ENCODE peak calls at places on chromosomes 13 and 19, in ten cellular contexts. D, B, X, T, Y, J, K, S, U and F are unnamed samples.
A peak's percentile ranks its signal among the peaks of the same experiment; 100 is the strongest.

GRCh38 chr13:60112771-60113170 is 51.0 kb downstream of the DIAPH3 start:
- DNase-seq in D (no peak), B (no peak), X (no peak), T (no peak), Y (no peak), J (no peak), K (no peak), S (peak; percentile 69), U (no peak), F (no peak)

GRCh38 chr19:18637644-18638630 is 1.1 kb downstream of the KLHL26 start:
- DNase-seq in D (no peak), B (no peak), X (no peak), T (no peak), Y (peak; percentile 57), J (peak; percentile 76), K (no peak), S (no peak), U (no peak), F (no peak)

GRCh38 chr13:91701975-91702374 is 303.6 kb downstream of the GPC5 start:
- DNase-seq in D (no peak), B (no peak), X (no peak), T (no peak), Y (no peak), J (no peak), K (no peak), S (no peak), U (no peak), F (no peak)

GRCh38 chr19:4801085-4801619 is 9.6 kb downstream of the FEM1A start:
- DNase-seq in D (no peak), B (no peak), X (no peak), T (no peak), Y (no peak), J (no peak), K (no peak), S (no peak), U (no peak), F (no peak)

GRCh38 chr13:20684535-20684934 is 19.0 kb upstream of the IL17D start:
- DNase-seq in D (no peak), B (no peak), X (no peak), T (no peak), Y (no peak), J (no peak), K (no peak), S (no peak), U (no peak), F (no peak)

GRCh38 chr13:99119686-99120085 is 81.0 kb upstream of the UBAC2 start:
- DNase-seq in D (no peak), B (no peak), X (no peak), T (no peak), Y (no peak), J (no peak), K (no peak), S (no peak), U (no peak), F (no peak)

GRCh38 chr19:10894911-10895213 is 23.5 kb downstream of the CARM1 start:
- DNase-seq in D (no peak), B (no peak), X (no peak), T (no peak), Y (no peak), J (peak; percentile 52), K (no peak), S (no peak), U (no peak), F (no peak)

GRCh38 chr13:78121459-78122348 is 203.1 kb upstream of the EDNRB start:
- DNase-seq in D (peak; percentile 84), B (peak; percentile 19), X (peak; percentile 21), T (no peak), Y (no peak), J (peak; percentile 52), K (peak; percentile 35), S (peak; percentile 70), U (no peak), F (no peak)

GRCh38 chr19:49951806-49952474 is 9.0 kb downstream of the SIGLEC11 start:
- DNase-seq in D (no peak), B (no peak), X (no peak), T (no peak), Y (no peak), J (no peak), K (no peak), S (no peak), U (no peak), F (no peak)

DNA sequence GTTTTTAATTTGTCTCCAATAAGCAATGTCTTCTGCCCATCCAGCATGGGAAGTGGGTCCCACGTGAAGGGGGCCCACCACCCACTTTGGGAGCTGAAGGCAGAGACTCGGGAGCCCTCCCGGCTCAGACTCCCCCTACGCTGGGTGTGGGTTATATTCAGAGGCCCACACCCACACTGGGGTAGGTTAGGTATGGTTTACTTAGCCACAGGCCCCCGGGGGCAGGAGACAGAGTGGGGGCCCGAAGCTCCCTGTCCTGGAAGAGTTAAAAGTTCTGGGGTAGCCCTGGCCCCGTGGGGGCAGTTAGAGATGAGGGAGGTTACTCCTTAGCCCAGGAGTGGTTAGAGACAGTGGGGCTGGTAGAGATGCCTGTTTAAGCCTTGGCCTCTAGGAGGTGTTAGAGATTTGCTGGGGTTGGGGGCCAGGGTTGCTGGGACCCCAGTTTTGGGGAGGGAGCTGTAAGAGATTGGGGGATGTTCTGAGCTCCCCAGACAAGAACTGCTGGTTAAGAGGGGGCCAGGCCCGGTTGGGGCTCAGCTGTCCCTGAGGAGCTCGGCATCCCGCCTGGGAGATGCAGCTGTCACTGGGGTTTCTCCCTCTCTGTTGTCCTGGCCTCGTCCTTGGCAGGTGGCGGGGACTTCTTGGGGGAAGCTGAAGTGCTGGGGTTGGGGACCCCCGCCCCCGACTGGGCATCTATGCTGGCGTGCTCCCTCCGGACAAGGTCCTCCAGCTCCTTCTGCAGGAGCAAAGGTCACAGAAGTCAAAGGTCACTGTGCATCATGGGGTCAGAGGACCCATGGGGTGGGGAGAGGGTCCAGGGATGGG is 712 bp upstream of the RINL start:
- DNase-seq in D (no peak), B (no peak), X (no peak), T (no peak), Y (no peak), J (no peak), K (no peak), S (no peak), U (no peak), F (no peak)
- H3K27ac ChIP-seq in D (no peak overlapping the region), B (peak overlapping the region; percentile 89), X (peak overlapping the region; percentile 52), T (peak overlapping the region; percentile 44), Y (peak overlapping the region; percentile 61), J (no peak overlapping the region), K (no peak overlapping the region), S (no peak overlapping the region), U (no peak overlapping the region), F (peak overlapping the region; percentile 28)

DNA sequence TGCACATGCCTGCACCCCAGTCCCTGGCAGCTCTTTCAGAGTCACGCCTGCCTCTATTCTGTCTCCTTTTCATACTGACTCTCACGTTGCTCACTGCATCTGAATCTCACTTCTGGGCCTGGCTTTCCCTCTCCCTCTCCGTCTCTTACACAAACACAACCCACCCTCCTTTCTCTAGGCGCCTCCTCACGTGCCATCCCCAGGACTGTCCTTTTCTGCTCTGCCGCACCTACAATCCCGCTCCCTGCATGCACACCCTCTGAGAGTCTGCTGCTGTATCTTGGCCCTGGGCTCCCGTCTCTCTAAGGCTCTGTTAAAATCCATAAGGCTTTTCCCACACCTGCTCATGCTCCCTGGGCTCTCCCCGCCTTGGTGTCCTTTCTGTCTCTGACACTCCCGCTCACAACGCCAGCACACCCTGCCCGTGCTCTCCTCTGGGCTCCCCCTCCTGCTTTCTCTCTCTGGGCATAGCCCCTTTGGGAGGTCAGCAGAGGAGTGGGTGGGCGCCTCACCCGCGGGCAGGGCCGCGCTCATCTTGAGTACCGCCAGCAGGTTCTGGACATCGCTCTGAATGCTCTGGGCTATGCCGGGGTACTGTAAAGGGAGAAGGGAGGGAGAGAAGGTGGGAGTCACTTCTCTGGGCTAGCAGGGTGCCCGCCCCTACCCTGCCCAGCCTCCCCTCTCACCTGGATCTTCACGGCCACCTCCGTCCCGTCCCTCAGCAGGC is 12.7 kb upstream of the NUMBL start:
- DNase-seq in D (no peak), B (no peak), X (no peak), T (no peak), Y (no peak), J (no peak), K (no peak), S (no peak), U (no peak), F (no peak)
- H3K27ac ChIP-seq in D (no peak overlapping the region), B (no peak overlapping the region), X (no peak overlapping the region), T (no peak overlapping the region), Y (no peak overlapping the region), J (no peak overlapping the region), K (no peak overlapping the region), S (no peak overlapping the region), U (no peak overlapping the region), F (no peak overlapping the region)

DNA sequence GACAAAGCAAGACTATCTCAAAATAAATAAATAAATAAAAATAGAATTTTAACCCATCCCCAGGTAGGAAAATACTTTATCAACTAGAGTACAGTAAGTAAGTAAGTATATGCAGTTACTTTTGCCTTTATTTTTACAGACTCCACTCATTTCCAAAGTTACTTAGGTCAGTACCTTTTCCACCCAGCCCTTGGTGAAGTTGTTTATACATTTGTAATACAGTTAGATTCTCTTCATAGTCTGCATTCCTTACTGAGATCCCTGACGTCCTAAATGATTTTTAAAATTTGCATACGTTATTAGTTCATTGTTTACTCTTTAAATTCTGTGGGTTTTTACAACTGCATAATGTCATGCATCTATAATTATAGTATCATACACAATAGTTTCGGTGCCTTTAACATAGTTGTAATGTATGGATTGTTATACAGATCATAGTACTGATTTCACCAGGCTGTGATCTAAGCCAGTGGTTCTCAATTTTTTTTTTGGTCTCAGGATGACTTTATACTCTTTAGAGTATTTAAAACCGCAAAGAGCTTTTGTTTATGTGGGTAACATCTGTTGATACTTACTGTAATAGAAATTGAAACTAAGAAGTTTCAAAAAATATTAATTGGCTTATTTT is 10.4 kb downstream of the SETDB2 start:
- DNase-seq in D (no peak), B (no peak), X (no peak), T (no peak), Y (no peak), J (no peak), K (no peak), S (peak; percentile 88), U (no peak), F (no peak)
- H3K27ac ChIP-seq in D (no peak overlapping the region), B (no peak overlapping the region), X (no peak overlapping the region), T (no peak overlapping the region), Y (peak overlapping the region; percentile 14), J (no peak overlapping the region), K (no peak overlapping the region), S (peak overlapping the region; percentile 98), U (no peak overlapping the region), F (no peak overlapping the region)

GRCh38 chr13:110627351-110627750 is 12.0 kb downstream of the NAXD start:
- DNase-seq in D (no peak), B (no peak), X (no peak), T (no peak), Y (no peak), J (no peak), K (no peak), S (no peak), U (no peak), F (no peak)

GRCh38 chr13:110625771-110626321 is 10.5 kb downstream of the NAXD start:
- DNase-seq in D (no peak), B (no peak), X (no peak), T (no peak), Y (no peak), J (peak; percentile 52), K (no peak), S (no peak), U (no peak), F (no peak)

GRCh38 chr13:110626510-110626909 is 11.2 kb downstream of the NAXD start:
- DNase-seq in D (no peak), B (no peak), X (no peak), T (no peak), Y (no peak), J (no peak), K (no peak), S (no peak), U (no peak), F (no peak)

GRCh38 chr13:110627761-110628476 is 12.6 kb downstream of the NAXD start:
- DNase-seq in D (no peak), B (no peak), X (no peak), T (no peak), Y (no peak), J (peak; percentile 30), K (no peak), S (no peak), U (no peak), F (no peak)

GRCh38 chr13:110624766-110625756 is 9.7 kb downstream of the NAXD start:
- DNase-seq in D (no peak), B (no peak), X (no peak), T (no peak), Y (no peak), J (peak; percentile 48), K (no peak), S (no peak), U (no peak), F (no peak)
- H3K27ac ChIP-seq in D (no peak overlapping the region), B (peak overlapping the region; percentile 75), X (no peak overlapping the region), T (no peak overlapping the region), Y (no peak overlapping the region), J (no peak overlapping the region), K (no peak overlapping the region), S (no peak overlapping the region), U (no peak overlapping the region), F (no peak overlapping the region)